ENCODE peak calls at places on chromosomes 7 and 10, in four cellular contexts. One of them, this sample, is unnamed.

GRCh38 chr10:74500806-74501205 is 325.6 kb upstream of the KAT6B start:
- DNase-seq in transverse colon: no peak
- DNase-seq in WERI-Rb-1: no peak
- DNase-seq in hepatocyte: no peak
- DNase-seq in this sample: no peak

GRCh38 chr7:22879718-22880306 is 57.2 kb upstream of the TOMM7 start:
- DNase-seq in transverse colon: no peak
- DNase-seq in hepatocyte: no peak
- DNase-seq in WERI-Rb-1: no peak
- DNase-seq in this sample: no peak

GRCh38 chr7:24457215-24457549 is 116.1 kb upstream of the PALS2 start:
- DNase-seq in hepatocyte: no peak
- DNase-seq in transverse colon: no peak
- DNase-seq in WERI-Rb-1: peak
- DNase-seq in this sample: no peak

GRCh38 chr10:45809829-45810228 is 37.5 kb downstream of the AGAP4 start:
- DNase-seq in hepatocyte: no peak
- DNase-seq in WERI-Rb-1: peak
- DNase-seq in transverse colon: no peak
- DNase-seq in this sample: peak

GRCh38 chr10:131094406-131095108 is 217.0 kb downstream of the TCERG1L start:
- DNase-seq in hepatocyte: peak
- DNase-seq in WERI-Rb-1: peak
- DNase-seq in transverse colon: no peak
- DNase-seq in this sample: no peak

GRCh38 chr7:27199820-27200760 is at the start of gene HOXA13:
- DNase-seq in hepatocyte: peak
- DNase-seq in WERI-Rb-1: peak
- DNase-seq in transverse colon: peak
- DNase-seq in this sample: peak

GRCh38 chr10:73734796-73735305 is 9.3 kb upstream of the SEC24C start:
- DNase-seq in hepatocyte: no peak
- DNase-seq in transverse colon: no peak
- DNase-seq in WERI-Rb-1: no peak
- DNase-seq in this sample: no peak

GRCh38 chr10:22633528-22633927 is 80.8 kb downstream of the PIP4K2A start:
- DNase-seq in hepatocyte: no peak
- DNase-seq in WERI-Rb-1: no peak
- DNase-seq in transverse colon: no peak
- DNase-seq in this sample: no peak

GRCh38 chr7:155090647-155091046 is 20.5 kb downstream of the HTR5A start:
- DNase-seq in hepatocyte: no peak
- DNase-seq in WERI-Rb-1: no peak
- DNase-seq in transverse colon: no peak
- DNase-seq in this sample: no peak

GRCh38 chr10:515674-516073 is 173.8 kb downstream of the DIP2C start:
- DNase-seq in WERI-Rb-1: no peak
- DNase-seq in hepatocyte: no peak
- DNase-seq in transverse colon: no peak
- DNase-seq in this sample: no peak

GRCh38 chr10:22992075-22992474 is 64.2 kb downstream of the ARMC3 start:
- DNase-seq in transverse colon: no peak
- DNase-seq in hepatocyte: no peak
- DNase-seq in WERI-Rb-1: no peak
- DNase-seq in this sample: no peak

GRCh38 chr10:20582041-20582440 is 315.1 kb downstream of the NEBL start:
- DNase-seq in transverse colon: no peak
- DNase-seq in WERI-Rb-1: no peak
- DNase-seq in hepatocyte: no peak
- DNase-seq in this sample: no peak

GRCh38 chr7:151319189-151319588 is 22.4 kb upstream of the NUB1 start:
- DNase-seq in WERI-Rb-1: no peak
- DNase-seq in hepatocyte: no peak
- DNase-seq in transverse colon: no peak
- DNase-seq in this sample: no peak

GRCh38 chr7:142405122-142405765 is 147.4 kb upstream of the PRSS58 start:
- DNase-seq in WERI-Rb-1: no peak
- DNase-seq in transverse colon: no peak
- DNase-seq in hepatocyte: no peak
- DNase-seq in this sample: no peak

GRCh38 chr10:42950606-42951485 is 126.0 kb upstream of the RET start:
- DNase-seq in transverse colon: no peak
- DNase-seq in hepatocyte: no peak
- DNase-seq in WERI-Rb-1: no peak
- DNase-seq in this sample: no peak

GRCh38 chr10:21756707-21757600 is 222.9 kb downstream of the MLLT10 start:
- DNase-seq in hepatocyte: no peak
- DNase-seq in WERI-Rb-1: no peak
- DNase-seq in transverse colon: no peak
- DNase-seq in this sample: no peak

GRCh38 chr7:116316838-116317612 is 106.7 kb downstream of the TES start:
- DNase-seq in WERI-Rb-1: no peak
- DNase-seq in hepatocyte: peak
- DNase-seq in transverse colon: no peak
- DNase-seq in this sample: no peak

GRCh38 chr7:17617380-17617779 is 318.9 kb downstream of the AHR start:
- DNase-seq in hepatocyte: no peak
- DNase-seq in WERI-Rb-1: no peak
- DNase-seq in transverse colon: no peak
- DNase-seq in this sample: no peak

GRCh38 chr10:121460733-121461132 is 137.5 kb downstream of the FGFR2 start:
- DNase-seq in transverse colon: no peak
- DNase-seq in hepatocyte: no peak
- DNase-seq in WERI-Rb-1: no peak
- DNase-seq in this sample: no peak

GRCh38 chr10:109892885-109893284 is 30.4 kb downstream of the XPNPEP1 start:
- DNase-seq in hepatocyte: peak
- DNase-seq in transverse colon: no peak
- DNase-seq in WERI-Rb-1: peak
- DNase-seq in this sample: no peak

GRCh38 chr7:87510430-87510875 is 35.0 kb upstream of the ABCB4 start:
- DNase-seq in transverse colon: no peak
- DNase-seq in WERI-Rb-1: peak
- DNase-seq in hepatocyte: no peak
- DNase-seq in this sample: peak

GRCh38 chr7:35003679-35004278 is 33.5 kb downstream of the DPY19L1 start:
- DNase-seq in transverse colon: peak
- DNase-seq in WERI-Rb-1: no peak
- DNase-seq in hepatocyte: peak
- DNase-seq in this sample: peak

GRCh38 chr10:97134983-97135382 is 50.8 kb downstream of the SLIT1 start:
- DNase-seq in hepatocyte: no peak
- DNase-seq in WERI-Rb-1: no peak
- DNase-seq in transverse colon: no peak
- DNase-seq in this sample: no peak

GRCh38 chr10:102604379-102604960 is 39.8 kb upstream of the TRIM8 start:
- DNase-seq in transverse colon: no peak
- DNase-seq in hepatocyte: peak
- DNase-seq in WERI-Rb-1: no peak
- DNase-seq in this sample: no peak

GRCh38 chr10:26714816-26715487 is 17.5 kb downstream of the PDSS1 start:
- DNase-seq in WERI-Rb-1: peak
- DNase-seq in transverse colon: peak
- DNase-seq in hepatocyte: peak
- DNase-seq in this sample: no peak

GRCh38 chr10:17431871-17432311 is 22.5 kb downstream of the ST8SIA6 start:
- DNase-seq in WERI-Rb-1: no peak
- DNase-seq in hepatocyte: no peak
- DNase-seq in transverse colon: no peak
- DNase-seq in this sample: no peak

GRCh38 chr10:58637372-58637771 is 124.7 kb downstream of the BICC1 start:
- DNase-seq in hepatocyte: peak
- DNase-seq in WERI-Rb-1: no peak
- DNase-seq in transverse colon: no peak
- DNase-seq in this sample: no peak

GRCh38 chr7:129258649-129259389 is 34.0 kb downstream of the AHCYL2 start:
- DNase-seq in WERI-Rb-1: no peak
- DNase-seq in transverse colon: no peak
- DNase-seq in hepatocyte: no peak
- DNase-seq in this sample: no peak

GRCh38 chr7:140597425-140597949 is 43.1 kb downstream of the DENND2A start:
- DNase-seq in WERI-Rb-1: no peak
- DNase-seq in transverse colon: no peak
- DNase-seq in hepatocyte: no peak
- DNase-seq in this sample: no peak

GRCh38 chr10:29646960-29647431 is 12.2 kb upstream of the SVIL start:
- DNase-seq in WERI-Rb-1: no peak
- DNase-seq in hepatocyte: peak
- DNase-seq in transverse colon: no peak
- DNase-seq in this sample: no peak
- H3K4me3 ChIP-seq in WERI-Rb-1: no peak
- H3K4me3 ChIP-seq in hepatocyte: no peak
- H3K4me3 ChIP-seq in transverse colon: peak
- H3K4me3 ChIP-seq in this sample: peak

GRCh38 chr10:11869743-11870460 is 46.7 kb downstream of the PROSER2 start:
- DNase-seq in WERI-Rb-1: no peak
- DNase-seq in hepatocyte: no peak
- DNase-seq in transverse colon: no peak
- DNase-seq in this sample: no peak
- H3K4me3 ChIP-seq in WERI-Rb-1: no peak
- H3K4me3 ChIP-seq in hepatocyte: no peak
- H3K4me3 ChIP-seq in transverse colon: no peak
- H3K4me3 ChIP-seq in this sample: no peak

GRCh38 chr10:125155669-125156068 is 4.7 kb downstream of the CTBP2 start:
- DNase-seq in hepatocyte: no peak
- DNase-seq in transverse colon: no peak
- DNase-seq in WERI-Rb-1: no peak
- DNase-seq in this sample: no peak
- H3K4me3 ChIP-seq in hepatocyte: no peak
- H3K4me3 ChIP-seq in transverse colon: no peak
- H3K4me3 ChIP-seq in WERI-Rb-1: no peak
- H3K4me3 ChIP-seq in this sample: no peak

GRCh38 chr7:105017263-105018051 is 3.5 kb downstream of the KMT2E start:
- DNase-seq in WERI-Rb-1: no peak
- DNase-seq in transverse colon: no peak
- DNase-seq in hepatocyte: no peak
- DNase-seq in this sample: no peak

GRCh38 chr7:105019269-105019668 is 5.3 kb downstream of the KMT2E start:
- DNase-seq in transverse colon: no peak
- DNase-seq in hepatocyte: no peak
- DNase-seq in WERI-Rb-1: no peak
- DNase-seq in this sample: no peak

GRCh38 chr7:105024734-105025133 is 10.7 kb downstream of the KMT2E start:
- DNase-seq in hepatocyte: no peak
- DNase-seq in WERI-Rb-1: no peak
- DNase-seq in transverse colon: no peak
- DNase-seq in this sample: no peak

GRCh38 chr7:105022458-105022857 is 8.5 kb downstream of the KMT2E start:
- DNase-seq in hepatocyte: no peak
- DNase-seq in transverse colon: no peak
- DNase-seq in WERI-Rb-1: no peak
- DNase-seq in this sample: no peak

GRCh38 chr7:105020926-105021325 is 6.9 kb downstream of the KMT2E start:
- DNase-seq in hepatocyte: no peak
- DNase-seq in WERI-Rb-1: no peak
- DNase-seq in transverse colon: no peak
- DNase-seq in this sample: no peak
- H3K4me3 ChIP-seq in hepatocyte: no peak
- H3K4me3 ChIP-seq in WERI-Rb-1: no peak
- H3K4me3 ChIP-seq in transverse colon: no peak
- H3K4me3 ChIP-seq in this sample: no peak

GRCh38 chr7:5596896-5597246 is 173.2 kb upstream of the TNRC18 start:
- DNase-seq in hepatocyte: no peak
- DNase-seq in WERI-Rb-1: no peak
- DNase-seq in transverse colon: no peak
- DNase-seq in this sample: no peak
- H3K4me3 ChIP-seq in hepatocyte: no peak
- H3K4me3 ChIP-seq in WERI-Rb-1: no peak
- H3K4me3 ChIP-seq in transverse colon: no peak
- H3K4me3 ChIP-seq in this sample: peak

GRCh38 chr7:6530626-6531491 is 20.4 kb downstream of the GRID2IP start:
- DNase-seq in hepatocyte: no peak
- DNase-seq in WERI-Rb-1: peak
- DNase-seq in transverse colon: peak
- DNase-seq in this sample: no peak
- H3K4me3 ChIP-seq in hepatocyte: no peak
- H3K4me3 ChIP-seq in WERI-Rb-1: peak
- H3K4me3 ChIP-seq in transverse colon: peak
- H3K4me3 ChIP-seq in this sample: no peak

GRCh38 chr10:125227546-125227945 is 67.2 kb upstream of the CTBP2 start:
- DNase-seq in transverse colon: no peak
- DNase-seq in hepatocyte: no peak
- DNase-seq in WERI-Rb-1: no peak
- DNase-seq in this sample: no peak
- H3K4me3 ChIP-seq in transverse colon: no peak
- H3K4me3 ChIP-seq in hepatocyte: no peak
- H3K4me3 ChIP-seq in WERI-Rb-1: no peak
- H3K4me3 ChIP-seq in this sample: no peak

GRCh38 chr10:88979153-88979562 is 11.4 kb upstream of the FAS start:
- DNase-seq in transverse colon: no peak
- DNase-seq in hepatocyte: peak
- DNase-seq in WERI-Rb-1: no peak
- DNase-seq in this sample: no peak
- H3K4me3 ChIP-seq in transverse colon: no peak
- H3K4me3 ChIP-seq in hepatocyte: no peak
- H3K4me3 ChIP-seq in WERI-Rb-1: no peak
- H3K4me3 ChIP-seq in this sample: no peak

DNA sequence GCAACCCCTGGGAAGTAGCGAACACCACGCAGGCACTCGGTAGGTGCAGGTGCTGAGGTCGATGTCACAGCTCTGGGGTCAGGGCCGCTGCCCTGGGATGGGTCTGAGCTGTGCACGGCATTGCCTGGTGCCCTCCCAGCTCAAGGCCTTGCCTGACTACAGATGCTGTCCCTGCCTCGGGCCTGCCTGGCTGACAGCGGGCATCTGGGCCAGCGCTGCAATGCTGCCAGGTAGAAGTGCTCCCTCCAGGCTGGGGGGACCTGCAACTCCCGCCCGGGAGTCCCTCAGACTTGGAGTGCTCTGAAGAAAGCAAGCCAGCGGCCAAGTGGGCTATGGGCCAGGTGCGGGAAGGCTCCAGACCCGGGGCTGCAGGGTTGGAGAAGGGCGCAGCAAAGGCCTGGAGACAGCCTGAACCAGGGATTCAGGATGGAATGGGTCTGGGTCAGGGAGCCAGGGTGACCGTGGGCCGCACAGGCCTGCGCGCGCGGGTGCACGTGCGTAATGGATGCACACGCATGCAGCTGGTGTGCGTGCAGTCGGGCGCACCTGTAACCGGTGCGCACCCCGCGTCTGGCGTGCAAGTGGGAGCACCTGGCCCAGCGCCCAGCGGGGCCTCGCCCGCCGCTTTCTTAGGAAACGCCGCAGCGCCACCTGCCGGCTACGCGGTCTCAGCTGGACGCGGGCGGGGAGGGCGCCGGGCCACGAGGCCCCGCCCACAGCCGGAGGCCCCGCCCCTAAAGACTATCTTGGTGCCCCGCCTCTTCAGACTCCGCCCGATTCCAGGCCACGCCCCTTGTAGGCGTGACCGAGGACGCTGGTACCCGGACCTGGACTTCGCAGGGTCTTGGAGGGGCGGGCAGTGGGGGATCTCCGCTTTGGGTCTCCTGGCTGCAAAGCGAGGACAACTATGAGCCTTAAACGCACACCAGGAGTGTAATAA is 46.7 kb downstream of the MICALL2 start:
- DNase-seq in transverse colon: peak
- DNase-seq in WERI-Rb-1: peak
- DNase-seq in hepatocyte: peak
- DNase-seq in this sample: peak
- H3K4me3 ChIP-seq in transverse colon: no peak
- H3K4me3 ChIP-seq in WERI-Rb-1: no peak
- H3K4me3 ChIP-seq in hepatocyte: no peak
- H3K4me3 ChIP-seq in this sample: no peak